ENCODE peak calls at places on chromosomes 16 and 17, in ten cellular contexts. A, W, E, Z, G, H, S, P, I and M are unnamed samples. For H3K9me3 and H3K36me3, the result is how much of the 10 kb centered on the place peaks cover.

GRCh38 chr16:23145608-23146007 is 3.6 kb downstream of the USP31 start:
- DNase-seq in A (no peak), W (no peak), E (no peak), Z (peak), G (no peak), H (no peak), S (no peak), P (no peak), I (no peak), M (no peak)

GRCh38 chr16:24670623-24671454 is 58.6 kb upstream of the TNRC6A start:
- DNase-seq in A (peak), W (peak), E (peak), Z (peak), G (peak), H (peak), S (peak), P (peak), I (peak), M (no peak)

GRCh38 chr16:68287276-68288251 is 23.2 kb downstream of the SLC7A6OS start:
- DNase-seq in A (peak), W (peak), E (peak), Z (peak), G (no peak), H (peak), S (no peak), P (no peak), I (peak), M (no peak)

GRCh38 chr17:11618861-11619566 is 20.7 kb downstream of the DNAH9 start:
- DNase-seq in A (peak), W (no peak), E (no peak), Z (no peak), G (no peak), H (peak), S (no peak), P (no peak), I (peak), M (peak)

GRCh38 chr16:752008-752315 is 8.6 kb upstream of the MSLN start:
- DNase-seq in A (no peak), W (no peak), E (no peak), Z (no peak), G (peak), H (no peak), S (no peak), P (no peak), I (no peak), M (no peak)

GRCh38 chr16:14338969-14339368 is 267.9 kb downstream of the MRTFB start:
- DNase-seq in A (no peak), W (no peak), E (no peak), Z (no peak), G (no peak), H (no peak), S (no peak), P (no peak), I (no peak), M (no peak)

GRCh38 chr17:81020767-81021497 is 14.0 kb upstream of the BAIAP2 start:
- DNase-seq in A (no peak), W (no peak), E (peak), Z (peak), G (no peak), H (no peak), S (peak), P (no peak), I (peak), M (peak)

GRCh38 chr17:31629696-31630470 is 229.2 kb downstream of the COPRS start:
- DNase-seq in A (no peak), W (no peak), E (no peak), Z (peak), G (no peak), H (no peak), S (no peak), P (no peak), I (no peak), M (no peak)

GRCh38 chr17:50443492-50444051 is 17.6 kb downstream of the ACSF2 start:
- DNase-seq in A (no peak), W (no peak), E (no peak), Z (peak), G (no peak), H (peak), S (no peak), P (peak), I (no peak), M (peak)

GRCh38 chr16:1933097-1933661 is 9.8 kb downstream of the MSRB1 start:
- DNase-seq in A (peak), W (no peak), E (no peak), Z (no peak), G (peak), H (no peak), S (peak), P (no peak), I (no peak), M (no peak)

GRCh38 chr17:6386041-6386630 is 48.8 kb downstream of the AIPL1 start:
- DNase-seq in A (no peak), W (no peak), E (no peak), Z (no peak), G (peak), H (no peak), S (no peak), P (no peak), I (no peak), M (no peak)

GRCh38 chr16:56197227-56197992 is 6.1 kb downstream of the GNAO1 start:
- DNase-seq in A (no peak), W (no peak), E (no peak), Z (no peak), G (peak), H (no peak), S (no peak), P (no peak), I (no peak), M (no peak)

DNA sequence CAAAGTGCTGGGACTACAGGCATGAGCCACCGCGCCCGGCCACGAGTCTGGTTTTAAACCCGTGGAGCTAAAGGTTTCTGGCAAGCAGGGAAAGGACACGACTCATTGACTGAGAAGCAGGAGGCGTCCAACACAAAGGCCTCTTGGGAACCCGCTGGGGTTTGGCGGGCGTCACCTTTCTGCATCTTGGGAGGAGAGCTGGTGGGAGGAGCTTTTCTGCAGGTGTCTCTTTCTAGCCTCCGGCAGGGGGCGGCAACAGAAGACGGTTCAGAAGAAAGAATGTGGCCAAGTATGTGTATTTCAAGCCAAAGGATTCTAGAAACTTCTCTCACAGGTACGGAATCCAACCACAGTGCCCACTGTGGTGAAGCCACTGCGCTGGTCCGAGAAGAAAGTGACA is 97.4 kb downstream of the MRM3 start:
- DNase-seq in A (peak), W (peak), E (peak), Z (peak), G (peak), H (peak), S (no peak), P (peak), I (peak), M (peak)
- TF ChIP-seq CTCF in A (peak), W (peak), E (peak), Z (peak), G (peak), H (peak), S (peak), P (peak), I (peak), M (no peak)

DNA sequence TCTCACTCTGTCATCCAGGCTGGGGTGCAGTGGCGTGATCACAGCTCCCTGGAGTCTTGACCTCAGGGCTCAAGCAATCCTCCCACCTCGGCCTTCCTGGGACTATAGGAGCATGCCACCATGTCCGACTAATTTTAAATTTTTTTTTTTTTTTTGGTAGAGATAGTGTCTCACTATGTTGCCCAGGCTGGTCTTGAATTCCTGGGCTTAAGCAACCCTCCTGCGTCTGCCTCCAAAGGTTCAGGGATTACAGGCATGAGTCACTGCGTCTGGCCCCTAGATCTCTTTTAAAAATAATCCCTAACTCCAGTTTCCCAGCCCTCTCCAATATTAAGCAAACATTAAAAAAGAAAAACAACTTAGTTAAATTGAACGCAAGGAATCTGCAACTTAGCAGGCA is 171.5 kb downstream of the HAPSTR1 start:
- DNase-seq in A (no peak), W (no peak), E (no peak), Z (no peak), G (no peak), H (no peak), S (no peak), P (no peak), I (no peak), M (no peak)
- H3K9me3 ChIP-seq in A (under half), W (under half), E (under half), Z (under half), G (under half), H (under half), S (under half), P (under half), I (under half), M (under half)

DNA sequence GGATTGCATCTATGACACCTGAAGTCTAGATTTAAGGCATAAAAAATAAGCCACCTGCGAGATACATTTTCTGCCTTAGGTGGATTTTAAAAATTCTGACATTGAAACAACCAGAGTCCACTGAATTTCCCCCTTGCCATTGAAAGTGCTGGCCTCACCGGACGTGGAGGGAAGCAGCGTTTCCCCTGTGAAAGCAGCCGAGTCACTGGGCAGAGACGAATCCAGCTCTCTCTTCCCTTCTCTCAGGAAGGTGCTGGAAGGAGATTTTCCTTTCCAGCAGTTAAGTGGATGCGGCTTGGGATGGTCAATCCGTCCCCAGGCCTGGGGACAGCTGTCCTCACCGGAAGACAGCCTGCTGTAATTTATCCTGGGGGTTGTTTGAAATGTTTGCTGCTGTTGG is 270.9 kb upstream of the FOXF1 start:
- DNase-seq in A (no peak), W (no peak), E (no peak), Z (no peak), G (no peak), H (no peak), S (no peak), P (no peak), I (peak), M (no peak)
- H3K36me3 ChIP-seq in A (under half), W (under half), E (under half), Z (under half), G (under half), H (under half), S (under half), P (under half), I (under half), M (under half)

GRCh38 chr17:2170023-2170422 is 115.1 kb downstream of the HIC1 start:
- DNase-seq in A (no peak), W (no peak), E (no peak), Z (no peak), G (peak), H (no peak), S (no peak), P (no peak), I (no peak), M (peak)
- TF ChIP-seq CTCF in A (no peak), W (no peak), E (no peak), Z (peak), G (peak), H (no peak), S (peak), P (peak), I (no peak), M (no peak)

GRCh38 chr17:22145605-22146178 is 453.4 kb downstream of the KCNJ18 start:
- DNase-seq in A (no peak), W (no peak), E (no peak), Z (no peak), G (no peak), H (no peak), S (no peak), P (no peak), I (no peak), M (no peak)

GRCh38 chr17:22138861-22139469 is 446.6 kb downstream of the KCNJ18 start:
- DNase-seq in A (no peak), W (no peak), E (no peak), Z (no peak), G (no peak), H (no peak), S (no peak), P (no peak), I (no peak), M (no peak)

GRCh38 chr17:22142091-22142490 is 449.8 kb downstream of the KCNJ18 start:
- DNase-seq in A (peak), W (no peak), E (no peak), Z (no peak), G (no peak), H (no peak), S (no peak), P (no peak), I (no peak), M (no peak)
- H3K9me3 ChIP-seq in A (under half), W (under half), E (under half), Z (under half), G (half or more), H (under half), S (under half), P (under half), I (under half), M (half or more)

DNA sequence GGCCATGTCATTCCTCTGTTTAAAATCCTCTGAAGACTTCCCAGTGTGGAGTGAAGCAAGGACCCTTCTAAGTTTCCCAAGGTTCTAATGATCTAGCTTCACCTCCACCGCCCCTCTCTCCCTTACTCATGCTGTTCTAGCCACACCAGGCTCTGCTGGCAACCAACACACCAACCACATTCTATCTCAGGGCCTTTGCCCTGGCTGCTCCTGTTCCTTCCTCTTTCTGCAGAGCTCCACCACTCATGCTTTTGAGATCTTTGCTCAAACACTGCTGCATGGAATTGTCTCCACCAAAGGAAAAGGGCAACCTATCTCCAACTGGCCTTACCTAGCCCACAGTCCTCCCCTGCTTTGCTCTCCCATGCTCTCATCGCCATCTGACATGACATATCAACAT is 128.7 kb downstream of the XYLT1 start:
- DNase-seq in A (no peak), W (no peak), E (no peak), Z (no peak), G (no peak), H (no peak), S (no peak), P (no peak), I (no peak), M (no peak)
- H3K36me3 ChIP-seq in A (under half), W (under half), E (under half), Z (under half), G (under half), H (under half), S (under half), P (under half), I (under half), M (under half)